ENCODE peak calls at places on chromosomes 7 and 10, in eight cellular contexts. One of them, this sample, is unnamed.

GRCh38 chr7:51620690-51621089 is 304.1 kb upstream of the COBL start:
- DNase-seq in GM23338: peak
- DNase-seq in colonic mucosa: no peak
- DNase-seq in GM12865: no peak
- DNase-seq in foreskin melanocyte: no peak
- DNase-seq in iPS-NIHi11: peak
- DNase-seq in activated gamma-delta T cell treated with Interleukin-2 at 50 U/mL for 16 hours: no peak
- DNase-seq in A172: no peak
- DNase-seq in this sample: no peak

GRCh38 chr7:98831641-98832221 is 38.1 kb downstream of the TMEM130 start:
- DNase-seq in GM23338: peak
- DNase-seq in colonic mucosa: no peak
- DNase-seq in GM12865: peak
- DNase-seq in foreskin melanocyte: no peak
- DNase-seq in iPS-NIHi11: no peak
- DNase-seq in activated gamma-delta T cell treated with Interleukin-2 at 50 U/mL for 16 hours: peak
- DNase-seq in A172: no peak
- DNase-seq in this sample: no peak

GRCh38 chr7:75854233-75854632 is 24.6 kb upstream of the RHBDD2 start:
- DNase-seq in GM23338: no peak
- DNase-seq in colonic mucosa: no peak
- DNase-seq in GM12865: no peak
- DNase-seq in foreskin melanocyte: no peak
- DNase-seq in iPS-NIHi11: no peak
- DNase-seq in activated gamma-delta T cell treated with Interleukin-2 at 50 U/mL for 16 hours: no peak
- DNase-seq in A172: no peak
- DNase-seq in this sample: no peak

GRCh38 chr7:53446170-53446569 is 410.7 kb downstream of the POM121L12 start:
- DNase-seq in GM23338: no peak
- DNase-seq in colonic mucosa: no peak
- DNase-seq in GM12865: no peak
- DNase-seq in foreskin melanocyte: no peak
- DNase-seq in iPS-NIHi11: no peak
- DNase-seq in activated gamma-delta T cell treated with Interleukin-2 at 50 U/mL for 16 hours: no peak
- DNase-seq in A172: no peak
- DNase-seq in this sample: no peak

GRCh38 chr7:149870274-149870673 is 3.5 kb upstream of the ATP6V0E2 start:
- DNase-seq in GM23338: no peak
- DNase-seq in colonic mucosa: peak
- DNase-seq in GM12865: no peak
- DNase-seq in foreskin melanocyte: no peak
- DNase-seq in iPS-NIHi11: no peak
- DNase-seq in activated gamma-delta T cell treated with Interleukin-2 at 50 U/mL for 16 hours: no peak
- DNase-seq in A172: no peak
- DNase-seq in this sample: no peak

GRCh38 chr7:127888825-127889224 is 142.4 kb downstream of the LRRC4 start:
- DNase-seq in GM23338: no peak
- DNase-seq in colonic mucosa: no peak
- DNase-seq in GM12865: no peak
- DNase-seq in foreskin melanocyte: no peak
- DNase-seq in iPS-NIHi11: no peak
- DNase-seq in activated gamma-delta T cell treated with Interleukin-2 at 50 U/mL for 16 hours: no peak
- DNase-seq in A172: no peak
- DNase-seq in this sample: no peak

GRCh38 chr10:123633106-123633505 is 33.0 kb upstream of the GPR26 start:
- DNase-seq in GM23338: no peak
- DNase-seq in colonic mucosa: no peak
- DNase-seq in GM12865: no peak
- DNase-seq in foreskin melanocyte: no peak
- DNase-seq in iPS-NIHi11: no peak
- DNase-seq in activated gamma-delta T cell treated with Interleukin-2 at 50 U/mL for 16 hours: no peak
- DNase-seq in A172: no peak
- DNase-seq in this sample: no peak

GRCh38 chr7:2063562-2064360 is 169.0 kb downstream of the MAD1L1 start:
- DNase-seq in GM23338: peak
- DNase-seq in colonic mucosa: peak
- DNase-seq in GM12865: no peak
- DNase-seq in foreskin melanocyte: no peak
- DNase-seq in iPS-NIHi11: no peak
- DNase-seq in activated gamma-delta T cell treated with Interleukin-2 at 50 U/mL for 16 hours: no peak
- DNase-seq in A172: peak
- DNase-seq in this sample: no peak

GRCh38 chr7:156529982-156530381 is 110.6 kb upstream of the RNF32 start:
- DNase-seq in GM23338: no peak
- DNase-seq in colonic mucosa: no peak
- DNase-seq in GM12865: no peak
- DNase-seq in foreskin melanocyte: no peak
- DNase-seq in iPS-NIHi11: no peak
- DNase-seq in activated gamma-delta T cell treated with Interleukin-2 at 50 U/mL for 16 hours: no peak
- DNase-seq in A172: no peak
- DNase-seq in this sample: no peak

GRCh38 chr10:108490931-108491330 is 1326.4 kb upstream of the SORCS1 start:
- DNase-seq in GM23338: no peak
- DNase-seq in colonic mucosa: no peak
- DNase-seq in GM12865: no peak
- DNase-seq in foreskin melanocyte: no peak
- DNase-seq in iPS-NIHi11: no peak
- DNase-seq in activated gamma-delta T cell treated with Interleukin-2 at 50 U/mL for 16 hours: no peak
- DNase-seq in A172: no peak
- DNase-seq in this sample: no peak

GRCh38 chr10:12348870-12349627 is at the start of gene CAMK1D:
- DNase-seq in GM23338: peak
- DNase-seq in colonic mucosa: peak
- DNase-seq in GM12865: peak
- DNase-seq in foreskin melanocyte: peak
- DNase-seq in iPS-NIHi11: peak
- DNase-seq in activated gamma-delta T cell treated with Interleukin-2 at 50 U/mL for 16 hours: peak
- DNase-seq in A172: peak
- DNase-seq in this sample: peak

GRCh38 chr7:80918909-80919721 is at the start of gene SEMA3C:
- DNase-seq in GM23338: peak
- DNase-seq in colonic mucosa: peak
- DNase-seq in GM12865: no peak
- DNase-seq in foreskin melanocyte: peak
- DNase-seq in iPS-NIHi11: peak
- DNase-seq in activated gamma-delta T cell treated with Interleukin-2 at 50 U/mL for 16 hours: no peak
- DNase-seq in A172: peak
- DNase-seq in this sample: peak

GRCh38 chr7:87886875-87887274 is 10.6 kb downstream of the DBF4 start:
- DNase-seq in GM23338: peak
- DNase-seq in colonic mucosa: no peak
- DNase-seq in GM12865: peak
- DNase-seq in foreskin melanocyte: no peak
- DNase-seq in iPS-NIHi11: no peak
- DNase-seq in activated gamma-delta T cell treated with Interleukin-2 at 50 U/mL for 16 hours: no peak
- DNase-seq in A172: peak
- DNase-seq in this sample: no peak

GRCh38 chr10:75612904-75613684 is 181.7 kb downstream of the LRMDA start:
- DNase-seq in GM23338: no peak
- DNase-seq in colonic mucosa: no peak
- DNase-seq in GM12865: peak
- DNase-seq in foreskin melanocyte: peak
- DNase-seq in iPS-NIHi11: no peak
- DNase-seq in activated gamma-delta T cell treated with Interleukin-2 at 50 U/mL for 16 hours: no peak
- DNase-seq in A172: no peak
- DNase-seq in this sample: no peak

GRCh38 chr10:32955299-32955772 is 2.7 kb downstream of the ITGB1 start:
- DNase-seq in GM23338: no peak
- DNase-seq in colonic mucosa: no peak
- DNase-seq in GM12865: no peak
- DNase-seq in foreskin melanocyte: no peak
- DNase-seq in iPS-NIHi11: no peak
- DNase-seq in activated gamma-delta T cell treated with Interleukin-2 at 50 U/mL for 16 hours: no peak
- DNase-seq in A172: no peak
- DNase-seq in this sample: no peak

GRCh38 chr7:99375070-99375807 is 709 bp downstream of the ARPC1B start:
- DNase-seq in GM23338: peak
- DNase-seq in colonic mucosa: peak
- DNase-seq in GM12865: peak
- DNase-seq in foreskin melanocyte: peak
- DNase-seq in iPS-NIHi11: peak
- DNase-seq in activated gamma-delta T cell treated with Interleukin-2 at 50 U/mL for 16 hours: peak
- DNase-seq in A172: peak
- DNase-seq in this sample: peak

GRCh38 chr10:94223702-94224370 is 138.9 kb downstream of the NOC3L start:
- DNase-seq in GM23338: no peak
- DNase-seq in colonic mucosa: no peak
- DNase-seq in GM12865: no peak
- DNase-seq in foreskin melanocyte: no peak
- DNase-seq in iPS-NIHi11: no peak
- DNase-seq in activated gamma-delta T cell treated with Interleukin-2 at 50 U/mL for 16 hours: no peak
- DNase-seq in A172: no peak
- DNase-seq in this sample: no peak

GRCh38 chr10:60827791-60828488 is 49.7 kb downstream of the CDK1 start:
- DNase-seq in GM23338: peak
- DNase-seq in colonic mucosa: no peak
- DNase-seq in GM12865: no peak
- DNase-seq in foreskin melanocyte: no peak
- DNase-seq in iPS-NIHi11: peak
- DNase-seq in activated gamma-delta T cell treated with Interleukin-2 at 50 U/mL for 16 hours: no peak
- DNase-seq in A172: peak
- DNase-seq in this sample: no peak

GRCh38 chr7:104096683-104097082 is 107.2 kb upstream of the RELN start:
- DNase-seq in GM23338: peak
- DNase-seq in colonic mucosa: no peak
- DNase-seq in GM12865: peak
- DNase-seq in foreskin melanocyte: no peak
- DNase-seq in iPS-NIHi11: peak
- DNase-seq in activated gamma-delta T cell treated with Interleukin-2 at 50 U/mL for 16 hours: no peak
- DNase-seq in A172: peak
- DNase-seq in this sample: no peak

GRCh38 chr7:111803015-111803758 is 240.9 kb upstream of the IMMP2L start:
- DNase-seq in GM23338: no peak
- DNase-seq in colonic mucosa: no peak
- DNase-seq in GM12865: no peak
- DNase-seq in foreskin melanocyte: no peak
- DNase-seq in iPS-NIHi11: no peak
- DNase-seq in activated gamma-delta T cell treated with Interleukin-2 at 50 U/mL for 16 hours: no peak
- DNase-seq in A172: peak
- DNase-seq in this sample: no peak

GRCh38 chr10:88931548-88931947 is 21.0 kb downstream of the ACTA2 start:
- DNase-seq in GM23338: no peak
- DNase-seq in colonic mucosa: no peak
- DNase-seq in GM12865: peak
- DNase-seq in foreskin melanocyte: no peak
- DNase-seq in iPS-NIHi11: no peak
- DNase-seq in activated gamma-delta T cell treated with Interleukin-2 at 50 U/mL for 16 hours: no peak
- DNase-seq in A172: no peak
- DNase-seq in this sample: no peak

GRCh38 chr7:65251851-65252620 is 121.6 kb upstream of the ZNF92 start:
- DNase-seq in GM23338: peak
- DNase-seq in colonic mucosa: peak
- DNase-seq in GM12865: peak
- DNase-seq in foreskin melanocyte: peak
- DNase-seq in iPS-NIHi11: peak
- DNase-seq in activated gamma-delta T cell treated with Interleukin-2 at 50 U/mL for 16 hours: peak
- DNase-seq in A172: peak
- DNase-seq in this sample: no peak